ENCODE peak calls at places on chromosome 1, in ten cellular contexts. V, U, O, H, K, P, R, D, S and C are unnamed samples. For H3K36me3, the result is how much of the 10 kb centered on the place peaks cover.

GRCh38 chr1:235088907-235089306 is 39.7 kb downstream of the TOMM20 start:
- DNase-seq in V (no peak), U (no peak), O (no peak), H (no peak), K (no peak), P (no peak), R (no peak), D (no peak), S (no peak), C (no peak)

GRCh38 chr1:76919123-76919522 is 51.8 kb downstream of the ST6GALNAC5 start:
- DNase-seq in V (no peak), U (no peak), O (no peak), H (no peak), K (no peak), P (no peak), R (no peak), D (no peak), S (no peak), C (no peak)

GRCh38 chr1:184520343-184520742 is 133.5 kb downstream of the C1orf21 start:
- DNase-seq in V (no peak), U (peak), O (no peak), H (no peak), K (no peak), P (no peak), R (no peak), D (no peak), S (no peak), C (no peak)

GRCh38 chr1:110880708-110881374 is 7.9 kb downstream of the CD53 start:
- DNase-seq in V (no peak), U (no peak), O (no peak), H (no peak), K (no peak), P (no peak), R (peak), D (no peak), S (no peak), C (peak)

GRCh38 chr1:9326596-9326995 is 33.9 kb downstream of the SPSB1 start:
- DNase-seq in V (no peak), U (peak), O (no peak), H (no peak), K (no peak), P (peak), R (no peak), D (no peak), S (no peak), C (no peak)

GRCh38 chr1:44810101-44810761 is 1.9 kb downstream of the BTBD19 start:
- DNase-seq in V (no peak), U (peak), O (peak), H (peak), K (peak), P (no peak), R (peak), D (peak), S (no peak), C (no peak)

GRCh38 chr1:36560177-36560576 is 77.5 kb upstream of the CSF3R start:
- DNase-seq in V (no peak), U (no peak), O (no peak), H (peak), K (no peak), P (no peak), R (no peak), D (no peak), S (no peak), C (no peak)

GRCh38 chr1:8687053-8687452 is 130.4 kb downstream of the RERE start:
- DNase-seq in V (no peak), U (no peak), O (peak), H (no peak), K (no peak), P (peak), R (no peak), D (no peak), S (no peak), C (no peak)

GRCh38 chr1:17209446-17209845 is 4.5 kb downstream of the PADI1 start:
- DNase-seq in V (no peak), U (no peak), O (no peak), H (no peak), K (no peak), P (no peak), R (no peak), D (no peak), S (no peak), C (no peak)

GRCh38 chr1:243926803-243927245 is 76.8 kb upstream of the AKT3 start:
- DNase-seq in V (peak), U (peak), O (no peak), H (no peak), K (no peak), P (peak), R (peak), D (no peak), S (peak), C (peak)

GRCh38 chr1:196861429-196861828 is 26.4 kb upstream of the CFHR4 start:
- DNase-seq in V (no peak), U (no peak), O (no peak), H (no peak), K (no peak), P (no peak), R (peak), D (no peak), S (no peak), C (peak)

GRCh38 chr1:41419584-41420295 is 58.5 kb downstream of the FOXO6 start:
- DNase-seq in V (no peak), U (no peak), O (no peak), H (no peak), K (no peak), P (no peak), R (no peak), D (no peak), S (no peak), C (peak)

GRCh38 chr1:228964178-228964819 is 229.0 kb downstream of the RHOU start:
- DNase-seq in V (peak), U (peak), O (no peak), H (peak), K (peak), P (peak), R (peak), D (no peak), S (no peak), C (peak)

GRCh38 chr1:225653463-225654276 is 747 bp upstream of the ENAH start:
- DNase-seq in V (no peak), U (peak), O (peak), H (peak), K (peak), P (peak), R (peak), D (peak), S (no peak), C (peak)

GRCh38 chr1:241336335-241336734 is 20.7 kb downstream of the RGS7 start:
- DNase-seq in V (no peak), U (peak), O (no peak), H (no peak), K (no peak), P (peak), R (peak), D (no peak), S (no peak), C (peak)

GRCh38 chr1:212315907-212316306 is 30.7 kb downstream of the PPP2R5A start:
- DNase-seq in V (no peak), U (no peak), O (no peak), H (no peak), K (no peak), P (no peak), R (peak), D (no peak), S (peak), C (peak)

GRCh38 chr1:15110867-15111230 is 42.7 kb upstream of the TMEM51 start:
- DNase-seq in V (no peak), U (no peak), O (no peak), H (no peak), K (no peak), P (no peak), R (peak), D (no peak), S (no peak), C (no peak)

GRCh38 chr1:10639301-10640078 is 157.0 kb downstream of the CASZ1 start:
- DNase-seq in V (no peak), U (peak), O (no peak), H (no peak), K (no peak), P (no peak), R (no peak), D (no peak), S (no peak), C (no peak)

GRCh38 chr1:166197141-166197540 is 30.3 kb upstream of the FAM78B start:
- DNase-seq in V (no peak), U (peak), O (no peak), H (no peak), K (no peak), P (no peak), R (no peak), D (no peak), S (no peak), C (peak)

GRCh38 chr1:7575041-7575400 is 196.1 kb upstream of the VAMP3 start:
- DNase-seq in V (no peak), U (no peak), O (no peak), H (no peak), K (no peak), P (no peak), R (no peak), D (no peak), S (no peak), C (no peak)

GRCh38 chr1:152313319-152313801 is 11.7 kb downstream of the FLG start:
- DNase-seq in V (no peak), U (no peak), O (no peak), H (no peak), K (no peak), P (no peak), R (no peak), D (no peak), S (no peak), C (no peak)

GRCh38 chr1:157369808-157370521 is 182.3 kb downstream of the FCRL5 start:
- DNase-seq in V (peak), U (peak), O (no peak), H (no peak), K (peak), P (peak), R (peak), D (no peak), S (peak), C (peak)

GRCh38 chr1:198669023-198669698 is 30.3 kb downstream of the PTPRC start:
- DNase-seq in V (no peak), U (peak), O (no peak), H (no peak), K (no peak), P (peak), R (peak), D (no peak), S (peak), C (peak)

GRCh38 chr1:174969977-174970376 is 29.8 kb upstream of the CACYBP start:
- DNase-seq in V (no peak), U (peak), O (no peak), H (no peak), K (no peak), P (no peak), R (no peak), D (no peak), S (no peak), C (no peak)

GRCh38 chr1:107152332-107152731 is 11.5 kb downstream of the NTNG1 start:
- DNase-seq in V (no peak), U (no peak), O (no peak), H (no peak), K (no peak), P (no peak), R (no peak), D (no peak), S (no peak), C (no peak)
- H3K4me3 ChIP-seq in V (no peak), U (no peak), O (no peak), H (no peak), K (no peak), P (no peak), R (no peak), D (no peak), S (no peak), C (no peak)

GRCh38 chr1:171741872-171742576 is at the start of gene VAMP4:
- DNase-seq in V (peak), U (peak), O (peak), H (peak), K (peak), P (peak), R (peak), D (peak), S (peak), C (peak)
- TF ChIP-seq CTCF in V (no peak), U (no peak), O (no peak), H (no peak), K (no peak), P (no peak), R (no peak), D (no peak), S (no peak), C (no peak)

DNA sequence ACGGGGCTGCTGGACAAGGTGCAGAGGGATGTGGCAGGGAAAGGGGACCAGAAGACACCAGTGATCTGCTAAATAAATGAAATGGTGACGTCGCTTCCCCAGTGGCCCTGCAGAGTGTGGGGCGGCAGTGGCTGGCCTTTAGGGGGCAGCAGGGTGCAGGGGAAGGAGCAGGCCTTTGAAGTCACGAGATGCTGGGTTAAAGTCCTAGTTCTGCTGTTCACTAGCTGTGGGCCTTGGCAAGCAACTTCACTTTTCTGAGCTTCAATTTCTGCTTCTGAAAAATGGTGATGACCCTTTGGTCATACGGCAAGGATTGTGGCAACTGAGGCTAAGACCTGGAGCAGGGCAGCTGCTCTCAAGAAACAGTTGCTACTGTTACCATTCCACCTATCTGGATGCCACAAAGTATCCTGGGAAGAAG is 9.2 kb upstream of the GALE start:
- DNase-seq in V (no peak), U (peak), O (peak), H (no peak), K (peak), P (peak), R (peak), D (peak), S (peak), C (peak)
- H3K36me3 ChIP-seq in V (under half), U (under half), O (half or more), H (under half), K (under half), P (under half), R (under half), D (under half), S (under half), C (under half)

DNA sequence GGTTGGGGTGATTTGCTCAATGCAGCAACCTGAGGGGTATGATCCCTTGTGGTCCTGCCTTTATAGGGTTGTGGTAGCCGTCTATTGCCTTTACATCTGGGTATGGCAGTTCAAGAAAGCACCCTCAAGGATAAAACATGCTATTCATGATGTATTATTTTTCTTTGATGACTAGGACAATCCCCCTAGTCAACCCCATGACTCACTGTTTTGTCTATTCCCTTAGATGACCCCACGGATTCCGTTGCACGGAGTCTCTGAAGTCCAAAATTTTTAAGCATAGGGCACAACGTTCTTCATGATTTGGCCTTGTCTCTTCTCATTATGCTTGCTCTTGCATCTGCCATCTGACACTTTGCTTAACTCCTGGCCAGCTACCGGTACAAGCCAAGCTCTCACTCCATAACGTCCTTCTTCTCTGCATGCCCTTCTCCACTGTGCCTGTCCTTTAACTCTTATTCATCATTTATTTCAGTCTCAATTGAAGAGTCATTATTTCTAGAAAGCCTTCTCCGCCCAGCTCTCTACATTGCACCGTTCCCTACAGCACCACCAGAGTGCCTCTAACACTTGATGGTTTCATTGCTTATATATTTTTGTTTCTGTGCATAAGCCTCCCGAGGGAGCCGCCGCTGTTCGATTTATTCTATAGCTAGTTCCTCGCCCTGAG is 838 bp upstream of the DISP1 start:
- DNase-seq in V (no peak), U (peak), O (no peak), H (no peak), K (no peak), P (peak), R (no peak), D (no peak), S (no peak), C (no peak)
- H3K4me3 ChIP-seq in V (peak), U (no peak), O (peak), H (peak), K (peak), P (no peak), R (peak), D (peak), S (peak), C (no peak)

DNA sequence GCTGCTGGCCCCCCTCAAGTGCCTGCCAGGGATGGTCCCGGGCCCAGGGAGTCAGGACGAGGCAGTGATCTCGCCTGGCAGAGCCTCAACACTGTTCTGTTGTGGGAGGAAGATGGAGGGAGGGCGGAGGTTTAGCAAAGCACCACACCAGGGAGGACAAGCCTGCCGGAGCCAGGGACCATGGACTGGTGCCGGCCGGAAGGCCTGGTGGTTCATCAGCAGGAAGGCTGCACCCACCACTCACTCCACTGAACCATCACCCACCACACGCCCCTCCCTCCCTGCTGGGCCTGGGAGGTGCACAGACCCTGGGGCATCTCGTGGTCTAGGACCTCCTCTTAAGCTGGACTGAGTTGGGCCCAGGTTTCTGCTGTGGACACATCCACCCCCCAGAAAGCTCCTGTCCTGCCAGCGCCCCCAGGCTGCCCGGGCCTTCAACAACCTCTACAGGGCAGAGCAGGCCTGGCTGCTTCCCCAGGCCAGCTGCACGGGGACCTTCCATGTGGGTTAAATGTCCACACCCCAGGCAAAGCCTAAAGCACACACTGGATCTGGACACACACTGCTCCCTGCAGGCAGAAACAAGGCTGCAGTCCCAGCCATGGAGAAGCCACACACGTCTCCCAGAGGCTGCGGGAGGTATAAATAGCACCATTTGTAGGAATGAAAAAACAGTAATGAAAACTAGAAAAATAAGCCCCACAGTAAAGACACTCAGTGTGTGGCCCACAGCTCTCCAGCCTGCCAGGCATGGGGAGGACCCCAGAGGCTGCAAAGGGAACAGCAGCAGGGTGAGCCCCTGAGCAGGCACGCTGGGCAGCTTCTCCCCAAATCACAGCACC is 10.4 kb upstream of the TMEM240 start:
- DNase-seq in V (no peak), U (no peak), O (no peak), H (no peak), K (no peak), P (peak), R (peak), D (no peak), S (no peak), C (no peak)
- TF ChIP-seq CTCF in V (no peak), U (peak), O (no peak), H (peak), K (peak), P (peak), R (peak), D (no peak), S (peak), C (no peak)